ENCODE peak calls at places on chromosome 15, in four cellular contexts. Q is NCI-H748 treated with DMSO at 0.1 percent for 48 hours, T is PC-9, S is NCI-H1092. P is an unnamed sample.

GRCh38 chr15:97874139-97874538 is 86.4 kb upstream of the ARRDC4 start:
- DNase-seq in S (no peak), T (no peak), Q (no peak), P (no peak)

GRCh38 chr15:52879862-52880261 is 89.7 kb upstream of the ONECUT1 start:
- DNase-seq in Q (no peak), S (no peak), T (no peak), P (no peak)

GRCh38 chr15:68200016-68200861 is 4.9 kb downstream of the CALML4 start:
- DNase-seq in S (no peak), Q (no peak), T (no peak), P (no peak)

GRCh38 chr15:84953726-84954125 is 27.9 kb upstream of the PDE8A start:
- DNase-seq in S (no peak), T (no peak), Q (no peak), P (no peak)

GRCh38 chr15:52733078-52733477 is 53.9 kb upstream of the ATOSA start:
- DNase-seq in Q (no peak), S (no peak), T (peak), P (peak)

GRCh38 chr15:55789066-55789660 is 46.2 kb upstream of the PRTG start:
- DNase-seq in Q (no peak), T (no peak), S (no peak), P (no peak)

GRCh38 chr15:76197703-76198455 is 113.4 kb downstream of the ETFA start:
- DNase-seq in T (peak), Q (no peak), S (no peak), P (no peak)

GRCh38 chr15:57224664-57225063 is 151.6 kb upstream of the CGNL1 start:
- DNase-seq in Q (no peak), S (no peak), T (no peak), P (no peak)

GRCh38 chr15:49242820-49243219 is 72.8 kb downstream of the GALK2 start:
- DNase-seq in Q (no peak), T (no peak), S (no peak), P (peak)

GRCh38 chr15:70034596-70034995 is 63.1 kb downstream of the TLE3 start:
- DNase-seq in T (no peak), Q (no peak), S (no peak), P (no peak)

GRCh38 chr15:61613729-61614128 is 384.6 kb upstream of the RORA start:
- DNase-seq in T (no peak), S (no peak), Q (no peak), P (no peak)

GRCh38 chr15:85826756-85827515 is 32.2 kb upstream of the KLHL25 start:
- DNase-seq in S (no peak), T (no peak), Q (no peak), P (peak)

GRCh38 chr15:58724471-58724870 is 25.0 kb downstream of the ADAM10 start:
- DNase-seq in Q (no peak), S (no peak), T (peak), P (no peak)

GRCh38 chr15:74726774-74727164 is 1.4 kb upstream of the CYP1A1 start:
- DNase-seq in Q (no peak), S (no peak), T (no peak), P (no peak)

GRCh38 chr15:28086175-28086703 is 12.9 kb downstream of the OCA2 start:
- DNase-seq in Q (peak), S (peak), T (no peak), P (peak)

GRCh38 chr15:69610858-69611257 is 158.2 kb downstream of the RPLP1 start:
- DNase-seq in T (no peak), Q (no peak), S (no peak), P (no peak)

GRCh38 chr15:62758126-62758951 is 284.2 kb upstream of the TPM1 start:
- DNase-seq in Q (no peak), T (peak), S (no peak), P (peak)

GRCh38 chr15:53759333-53759975 is at the start of gene WDR72:
- DNase-seq in T (no peak), Q (no peak), S (no peak), P (no peak)

GRCh38 chr15:32688151-32688639 is 29.6 kb upstream of the GREM1 start:
- DNase-seq in Q (peak), T (no peak), S (peak), P (no peak)

GRCh38 chr15:96428742-96429141 is 98.2 kb downstream of the NR2F2 start:
- DNase-seq in Q (no peak), S (no peak), T (peak), P (peak)

GRCh38 chr15:26841514-26841913 is 25.3 kb upstream of the GABRA5 start:
- DNase-seq in S (no peak), T (no peak), Q (no peak), P (no peak)

GRCh38 chr15:43329222-43329959 is 982 bp downstream of the LCMT2 start:
- DNase-seq in S (no peak), T (no peak), Q (no peak), P (peak)

GRCh38 chr15:95567686-95568085 is 762.8 kb upstream of the NR2F2 start:
- DNase-seq in S (no peak), T (no peak), Q (no peak), P (no peak)

GRCh38 chr15:61227269-61228024 is 1.7 kb downstream of the RORA start:
- DNase-seq in S (peak), Q (no peak), T (peak), P (peak)

GRCh38 chr15:57580428-57580827 is 11.3 kb upstream of the MYZAP start:
- DNase-seq in Q (no peak), S (no peak), T (no peak), P (no peak)

GRCh38 chr15:28015855-28016254 is 83.3 kb downstream of the OCA2 start:
- DNase-seq in S (no peak), T (no peak), Q (no peak), P (no peak)

GRCh38 chr15:100201376-100202280 is 140.1 kb downstream of the ADAMTS17 start:
- DNase-seq in Q (no peak), S (no peak), T (no peak), P (no peak)

GRCh38 chr15:70200003-70200410 is 102.3 kb upstream of the TLE3 start:
- DNase-seq in S (no peak), Q (no peak), T (no peak), P (no peak)

GRCh38 chr15:31275331-31276262 is 51.0 kb upstream of the KLF13 start:
- DNase-seq in T (no peak), S (no peak), Q (no peak), P (no peak)

GRCh38 chr15:90838066-90838465 is 30.3 kb upstream of the FURIN start:
- DNase-seq in T (no peak), Q (no peak), S (no peak), P (no peak)

GRCh38 chr15:43277231-43277823 is 10.6 kb upstream of the TGM5 start:
- DNase-seq in S (no peak), Q (no peak), T (no peak), P (no peak)

GRCh38 chr15:84795186-84795585 is 22.0 kb upstream of the ALPK3 start:
- DNase-seq in S (no peak), Q (no peak), T (no peak), P (peak)

GRCh38 chr15:41566121-41566885 is 7.3 kb downstream of the TYRO3 start:
- DNase-seq in T (no peak), Q (no peak), S (no peak), P (no peak)